ENCODE peak calls at places on chromosomes 3 and 15, in four cellular contexts. D is H7, E is right atrium auricular region, C is neural crest cell. T is an unnamed sample.

GRCh38 chr15:64697911-64698369 is 77.4 kb downstream of the RBPMS2 start:
- DNase-seq in E (no peak), D (no peak), C (no peak), T (no peak)

GRCh38 chr15:45648521-45649200 is 13.8 kb downstream of the SQOR start:
- DNase-seq in C (no peak), E (no peak), D (no peak), T (no peak)

GRCh38 chr15:90036806-90037509 is 35.8 kb downstream of the ZNF710 start:
- DNase-seq in D (no peak), C (no peak), E (no peak), T (no peak)

GRCh38 chr15:75640483-75641175 is 605 bp upstream of the IMP3 start:
- DNase-seq in C (no peak), D (peak), E (no peak), T (no peak)

GRCh38 chr3:58526124-58526957 is 10.6 kb downstream of the ACOX2 start:
- DNase-seq in C (no peak), D (peak), E (peak), T (no peak)

GRCh38 chr3:186340211-186340610 is 21.8 kb downstream of the DGKG start:
- DNase-seq in E (no peak), D (no peak), C (no peak), T (no peak)

GRCh38 chr3:107868449-107868848 is 222.4 kb downstream of the CD47 start:
- DNase-seq in C (no peak), E (no peak), D (no peak), T (no peak)

GRCh38 chr15:76337047-76337738 is 620 bp downstream of the ISL2 start:
- DNase-seq in E (no peak), D (peak), C (peak), T (no peak)

GRCh38 chr15:56199038-56199437 is 44.6 kb downstream of the RFX7 start:
- DNase-seq in E (no peak), C (no peak), D (no peak), T (no peak)

GRCh38 chr3:28317438-28318022 is 31.0 kb upstream of the ZCWPW2 start:
- DNase-seq in C (peak), D (peak), E (no peak), T (no peak)

GRCh38 chr3:58052373-58053273 is 44.4 kb downstream of the FLNB start:
- DNase-seq in C (no peak), D (no peak), E (peak), T (no peak)

GRCh38 chr3:114556832-114557231 is 263.0 kb downstream of the TIGIT start:
- DNase-seq in E (no peak), C (no peak), D (no peak), T (no peak)

GRCh38 chr3:80052271-80052670 is 284.5 kb upstream of the ROBO1 start:
- DNase-seq in C (no peak), E (no peak), D (no peak), T (no peak)

GRCh38 chr15:65374831-65375401 is 2.9 kb downstream of the IGDCC3 start:
- DNase-seq in E (no peak), C (no peak), D (no peak), T (no peak)

GRCh38 chr15:72599855-72600464 is 54.5 kb upstream of the GOLGA6B start:
- DNase-seq in E (no peak), D (peak), C (peak), T (no peak)

GRCh38 chr3:152977356-152977755 is 142.4 kb downstream of the P2RY1 start:
- DNase-seq in C (no peak), E (no peak), D (no peak), T (no peak)

GRCh38 chr3:15241341-15241740 is 35.3 kb downstream of the CAPN7 start:
- DNase-seq in C (no peak), D (peak), E (no peak), T (no peak)

GRCh38 chr15:77013786-77014136 is 18.8 kb downstream of the PSTPIP1 start:
- DNase-seq in C (no peak), D (peak), E (no peak), T (no peak)

GRCh38 chr3:16288664-16289063 is 23.7 kb downstream of the OXNAD1 start:
- DNase-seq in D (no peak), E (no peak), C (no peak), T (no peak)

GRCh38 chr3:110178965-110179364 is 841.6 kb upstream of the DPPA4 start:
- DNase-seq in E (no peak), C (no peak), D (no peak), T (no peak)

GRCh38 chr3:3615533-3615932 is 183.7 kb upstream of the LRRN1 start:
- DNase-seq in D (no peak), E (no peak), C (no peak), T (no peak)

GRCh38 chr15:31197497-31198414 is 96.2 kb upstream of the TRPM1 start:
- DNase-seq in E (peak), C (no peak), D (peak), T (no peak)

GRCh38 chr3:156120528-156121251 is at the start of gene KCNAB1:
- DNase-seq in E (no peak), D (no peak), C (no peak), T (no peak)

GRCh38 chr3:185470323-185470722 is 28.5 kb downstream of the TMEM41A start:
- DNase-seq in C (no peak), D (peak), E (no peak), T (no peak)

GRCh38 chr3:111385971-111386495 is 156.0 kb upstream of the CD96 start:
- DNase-seq in D (no peak), C (no peak), E (no peak), T (no peak)

GRCh38 chr3:111156506-111156905 is 84.9 kb downstream of the NECTIN3 start:
- DNase-seq in E (no peak), D (no peak), C (no peak), T (no peak)

GRCh38 chr3:194805546-194805945 is 119.9 kb downstream of the FAM43A start:
- DNase-seq in C (no peak), E (no peak), D (no peak), T (no peak)

GRCh38 chr3:170692720-170693119 is 106.8 kb upstream of the SLC7A14 start:
- DNase-seq in D (no peak), E (no peak), C (no peak), T (no peak)

GRCh38 chr3:9909221-9910013 is 6.8 kb downstream of the IL17RE start:
- DNase-seq in E (no peak), D (no peak), C (no peak), T (no peak)

GRCh38 chr3:59790241-59790640 is 740.4 kb upstream of the CFAP20DC start:
- DNase-seq in C (no peak), E (no peak), D (no peak), T (no peak)

GRCh38 chr3:141979050-141979671 is 102.7 kb downstream of the ATP1B3 start:
- DNase-seq in C (no peak), D (no peak), E (no peak), T (no peak)

GRCh38 chr3:163722421-163722820 is 1355.9 kb downstream of the SI start:
- DNase-seq in C (no peak), D (peak), E (no peak), T (no peak)

GRCh38 chr3:143536817-143537535 is 311.3 kb downstream of the SLC9A9 start:
- DNase-seq in C (no peak), D (no peak), E (no peak), T (no peak)

T was measured in progenitor cell of endocrine pancreas.